ENCODE peak calls at places on chromosomes 7 and 10, in seven cellular contexts. One of them, this sample, is unnamed.

GRCh38 chr10:71382757-71383156 is 14.0 kb upstream of the CDH23 start:
- DNase-seq in ovary: no peak
- DNase-seq in uterus: no peak
- DNase-seq in testis: no peak
- DNase-seq in esophagus squamous epithelium: no peak
- DNase-seq in A549: no peak
- DNase-seq in tibial nerve: no peak
- DNase-seq in this sample: no peak

GRCh38 chr7:151114151-151115090 is 28.1 kb downstream of the AGAP3 start:
- DNase-seq in tibial nerve: no peak
- DNase-seq in A549: no peak
- DNase-seq in testis: no peak
- DNase-seq in esophagus squamous epithelium: no peak
- DNase-seq in uterus: no peak
- DNase-seq in ovary: no peak
- DNase-seq in this sample: peak

GRCh38 chr10:60203993-60204618 is 185.6 kb downstream of the ANK3 start:
- DNase-seq in A549: peak
- DNase-seq in testis: no peak
- DNase-seq in uterus: no peak
- DNase-seq in ovary: no peak
- DNase-seq in esophagus squamous epithelium: no peak
- DNase-seq in tibial nerve: no peak
- DNase-seq in this sample: no peak

GRCh38 chr10:28991738-28992270 is 297.1 kb upstream of the LYZL1 start:
- DNase-seq in uterus: no peak
- DNase-seq in tibial nerve: no peak
- DNase-seq in ovary: no peak
- DNase-seq in esophagus squamous epithelium: no peak
- DNase-seq in testis: peak
- DNase-seq in A549: peak
- DNase-seq in this sample: peak

GRCh38 chr7:37194943-37195342 is 253.7 kb downstream of the ELMO1 start:
- DNase-seq in tibial nerve: no peak
- DNase-seq in testis: no peak
- DNase-seq in ovary: no peak
- DNase-seq in uterus: no peak
- DNase-seq in A549: no peak
- DNase-seq in esophagus squamous epithelium: no peak
- DNase-seq in this sample: no peak

GRCh38 chr10:103542764-103543616 is 49.5 kb downstream of the NEURL1 start:
- DNase-seq in uterus: peak
- DNase-seq in A549: no peak
- DNase-seq in tibial nerve: no peak
- DNase-seq in testis: peak
- DNase-seq in ovary: peak
- DNase-seq in esophagus squamous epithelium: no peak
- DNase-seq in this sample: peak

GRCh38 chr10:128326251-128326650 is 200.0 kb upstream of the MKI67 start:
- DNase-seq in esophagus squamous epithelium: no peak
- DNase-seq in ovary: no peak
- DNase-seq in testis: no peak
- DNase-seq in A549: no peak
- DNase-seq in tibial nerve: no peak
- DNase-seq in uterus: no peak
- DNase-seq in this sample: no peak

GRCh38 chr10:102645388-102645740 is 1.1 kb downstream of the TRIM8 start:
- DNase-seq in A549: peak
- DNase-seq in tibial nerve: peak
- DNase-seq in uterus: no peak
- DNase-seq in ovary: peak
- DNase-seq in esophagus squamous epithelium: no peak
- DNase-seq in testis: peak
- DNase-seq in this sample: peak

GRCh38 chr10:234708-235406 is 99.6 kb downstream of the ZMYND11 start:
- DNase-seq in A549: no peak
- DNase-seq in uterus: no peak
- DNase-seq in testis: no peak
- DNase-seq in ovary: no peak
- DNase-seq in esophagus squamous epithelium: no peak
- DNase-seq in tibial nerve: no peak
- DNase-seq in this sample: no peak

GRCh38 chr7:41771717-41772116 is 68.8 kb upstream of the INHBA start:
- DNase-seq in testis: no peak
- DNase-seq in tibial nerve: no peak
- DNase-seq in A549: no peak
- DNase-seq in uterus: no peak
- DNase-seq in esophagus squamous epithelium: no peak
- DNase-seq in ovary: no peak
- DNase-seq in this sample: no peak

GRCh38 chr10:24886281-24886680 is 66.1 kb downstream of the PRTFDC1 start:
- DNase-seq in uterus: no peak
- DNase-seq in ovary: no peak
- DNase-seq in testis: no peak
- DNase-seq in tibial nerve: no peak
- DNase-seq in esophagus squamous epithelium: no peak
- DNase-seq in A549: no peak
- DNase-seq in this sample: peak

GRCh38 chr10:87761892-87762291 is 56.1 kb downstream of the ATAD1 start:
- DNase-seq in tibial nerve: no peak
- DNase-seq in A549: no peak
- DNase-seq in esophagus squamous epithelium: no peak
- DNase-seq in ovary: no peak
- DNase-seq in uterus: no peak
- DNase-seq in testis: no peak
- DNase-seq in this sample: no peak

GRCh38 chr10:14185501-14186045 is 145.2 kb downstream of the FRMD4A start:
- DNase-seq in esophagus squamous epithelium: no peak
- DNase-seq in A549: no peak
- DNase-seq in testis: peak
- DNase-seq in ovary: no peak
- DNase-seq in uterus: no peak
- DNase-seq in tibial nerve: no peak
- DNase-seq in this sample: no peak
- TF ChIP-seq POLR2A in esophagus squamous epithelium: no peak
- TF ChIP-seq POLR2A in A549: peak
- TF ChIP-seq POLR2A in testis: no peak
- TF ChIP-seq POLR2A in ovary: no peak
- TF ChIP-seq POLR2A in uterus: no peak
- TF ChIP-seq POLR2A in tibial nerve: no peak
- TF ChIP-seq POLR2A in this sample: no peak

DNA sequence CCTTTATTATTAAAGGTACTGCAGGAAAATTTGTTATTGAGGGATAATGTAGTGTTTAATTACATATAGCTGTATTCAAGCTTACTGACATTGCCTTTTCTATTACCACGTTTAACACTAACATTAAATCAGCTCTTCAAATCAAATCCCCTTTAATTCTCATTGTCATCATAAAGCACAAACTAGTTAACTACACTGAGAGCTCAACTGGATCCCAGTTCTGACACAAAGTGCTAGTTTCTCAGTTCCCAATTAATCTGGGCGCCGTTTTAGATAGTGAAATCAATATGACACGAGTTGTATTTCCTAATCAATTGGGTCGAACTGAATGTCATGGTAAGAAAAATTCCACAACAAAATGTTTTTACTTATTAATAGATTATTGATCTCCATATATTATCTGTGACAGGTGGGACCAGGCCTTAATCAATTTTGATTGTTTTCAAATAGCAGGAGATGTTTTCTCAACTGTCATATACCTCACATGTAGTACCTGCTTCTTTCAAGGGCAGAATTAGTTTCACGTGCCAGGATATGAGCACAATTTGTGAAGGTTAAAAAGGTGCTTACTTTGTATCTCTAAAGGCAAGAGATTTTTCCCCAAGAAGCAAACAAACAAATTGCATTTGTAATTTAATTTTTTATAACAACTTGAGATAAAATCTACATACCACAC is 71.0 kb downstream of the AASS start:
- DNase-seq in testis: no peak
- DNase-seq in A549: no peak
- DNase-seq in tibial nerve: no peak
- DNase-seq in ovary: no peak
- DNase-seq in esophagus squamous epithelium: no peak
- DNase-seq in uterus: no peak
- DNase-seq in this sample: no peak
- TF ChIP-seq POLR2A in testis: no peak
- TF ChIP-seq POLR2A in A549: no peak
- TF ChIP-seq POLR2A in tibial nerve: no peak
- TF ChIP-seq POLR2A in ovary: no peak
- TF ChIP-seq POLR2A in esophagus squamous epithelium: no peak
- TF ChIP-seq POLR2A in uterus: no peak
- TF ChIP-seq POLR2A in this sample: no peak

GRCh38 chr7:106659369-106659962 is 1.5 kb downstream of the CCDC71L start:
- DNase-seq in esophagus squamous epithelium: no peak
- DNase-seq in ovary: no peak
- DNase-seq in uterus: no peak
- DNase-seq in testis: no peak
- DNase-seq in A549: no peak
- DNase-seq in tibial nerve: no peak
- DNase-seq in this sample: no peak
- TF ChIP-seq POLR2A in esophagus squamous epithelium: no peak
- TF ChIP-seq POLR2A in ovary: no peak
- TF ChIP-seq POLR2A in uterus: no peak
- TF ChIP-seq POLR2A in testis: no peak
- TF ChIP-seq POLR2A in A549: no peak
- TF ChIP-seq POLR2A in tibial nerve: no peak
- TF ChIP-seq POLR2A in this sample: no peak

DNA sequence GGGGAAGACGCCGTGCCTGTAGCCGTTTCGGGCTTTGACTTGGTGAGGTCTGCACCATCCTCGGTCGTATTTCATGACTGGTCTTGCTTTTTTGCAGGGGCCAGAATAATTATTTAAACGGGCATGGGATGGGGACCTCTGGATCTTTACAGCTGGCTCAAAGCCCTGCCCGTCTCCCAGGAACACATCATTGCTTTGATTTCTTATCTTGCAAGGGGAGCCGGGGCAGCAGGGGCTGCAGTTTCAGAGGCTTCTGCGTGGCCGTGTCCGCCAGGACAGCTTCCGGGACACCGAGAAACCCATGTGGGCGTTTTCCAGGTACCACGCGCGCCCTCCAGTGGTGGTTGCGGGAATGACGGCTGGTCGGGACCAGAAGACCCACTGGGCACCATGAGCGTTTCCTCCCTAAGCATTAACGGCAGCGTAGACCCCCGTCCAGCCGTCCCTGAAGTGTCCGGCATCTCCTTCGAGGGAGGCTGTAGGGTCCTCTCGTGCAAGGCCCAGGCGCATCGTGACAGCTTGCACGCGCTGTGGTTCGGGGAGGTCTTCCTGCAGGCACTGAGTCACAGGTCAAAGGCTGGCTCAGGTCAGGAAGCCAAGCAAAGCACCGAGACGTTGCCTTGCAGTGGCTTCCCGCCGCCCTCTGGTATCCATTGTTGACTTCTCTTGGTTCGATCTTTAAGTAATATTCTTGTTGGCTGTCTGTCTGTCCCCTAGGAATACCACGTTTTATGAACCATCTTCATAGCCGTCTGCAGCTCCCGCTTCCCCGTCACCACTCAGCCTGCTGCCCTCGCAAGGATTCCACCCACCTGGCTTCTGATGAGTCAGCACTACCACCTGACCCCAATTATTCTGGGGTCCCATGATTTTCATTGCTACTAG is 16.2 kb upstream of the ZFAND2A start:
- DNase-seq in ovary: peak
- DNase-seq in A549: peak
- DNase-seq in tibial nerve: peak
- DNase-seq in uterus: peak
- DNase-seq in testis: peak
- DNase-seq in esophagus squamous epithelium: peak
- DNase-seq in this sample: peak
- TF ChIP-seq POLR2A in ovary: no peak
- TF ChIP-seq POLR2A in A549: peak
- TF ChIP-seq POLR2A in tibial nerve: no peak
- TF ChIP-seq POLR2A in uterus: no peak
- TF ChIP-seq POLR2A in testis: no peak
- TF ChIP-seq POLR2A in esophagus squamous epithelium: no peak
- TF ChIP-seq POLR2A in this sample: no peak

This sample was measured in stomach.